ENCODE peak calls at places on chromosomes 16 and 17, in four cellular contexts. Z is T-helper 2 cell, A is NCI-H187, U is C1 segment of cervical spinal cord. K is an unnamed sample.

GRCh38 chr17:19768046-19768782 is 20.1 kb upstream of the ALDH3A1 start:
- DNase-seq in Z (no peak), A (no peak), U (no peak), K (no peak)

GRCh38 chr17:16442594-16443389 is 27.4 kb downstream of the TRPV2 start:
- DNase-seq in Z (no peak), A (no peak), U (no peak), K (peak)

GRCh38 chr17:81223758-81224122 is 975 bp upstream of the CEP131 start:
- DNase-seq in Z (no peak), A (no peak), U (no peak), K (no peak)

GRCh38 chr17:27494192-27495091 is 38.2 kb downstream of the KSR1 start:
- DNase-seq in Z (no peak), A (no peak), U (no peak), K (peak)

GRCh38 chr17:27975146-27976011 is 67.1 kb upstream of the NLK start:
- DNase-seq in Z (no peak), A (no peak), U (no peak), K (peak)

GRCh38 chr16:1966460-1966859 is at the start of gene RNF151:
- DNase-seq in Z (no peak), A (no peak), U (no peak), K (no peak)

GRCh38 chr16:56344518-56345405 is 80.6 kb downstream of the AMFR start:
- DNase-seq in Z (no peak), A (no peak), U (no peak), K (no peak)

GRCh38 chr17:40312131-40312731 is 3.3 kb downstream of the RARA start:
- DNase-seq in Z (no peak), A (no peak), U (no peak), K (no peak)

GRCh38 chr16:17416461-17417221 is 54.1 kb downstream of the XYLT1 start:
- DNase-seq in Z (peak), A (no peak), U (peak), K (peak)